ENCODE peak calls at places on chromosomes 5 and 9, in six cellular contexts. One of them, this sample, is unnamed.

GRCh38 chr5:167014657-167015056 is 1276.8 kb upstream of the WWC1 start:
- DNase-seq in NCI-H2081: no peak
- DNase-seq in CD8-positive, alpha-beta T cell: no peak
- DNase-seq in HTR-8/SVneo: no peak
- DNase-seq in memory B cell: no peak
- DNase-seq in anterior cingulate cortex: no peak
- DNase-seq in this sample: no peak

GRCh38 chr5:44646016-44646415 is 162.7 kb upstream of the MRPS30 start:
- DNase-seq in NCI-H2081: no peak
- DNase-seq in CD8-positive, alpha-beta T cell: no peak
- DNase-seq in HTR-8/SVneo: no peak
- DNase-seq in memory B cell: no peak
- DNase-seq in anterior cingulate cortex: no peak
- DNase-seq in this sample: no peak

GRCh38 chr9:19493174-19493811 is 84.5 kb downstream of the ACER2 start:
- DNase-seq in NCI-H2081: peak
- DNase-seq in CD8-positive, alpha-beta T cell: peak
- DNase-seq in HTR-8/SVneo: peak
- DNase-seq in memory B cell: peak
- DNase-seq in anterior cingulate cortex: peak
- DNase-seq in this sample: peak

GRCh38 chr9:112034216-112034611 is 137.6 kb downstream of the UGCG start:
- DNase-seq in NCI-H2081: no peak
- DNase-seq in CD8-positive, alpha-beta T cell: no peak
- DNase-seq in HTR-8/SVneo: no peak
- DNase-seq in memory B cell: no peak
- DNase-seq in anterior cingulate cortex: no peak
- DNase-seq in this sample: no peak

GRCh38 chr9:105713260-105713938 is 19.1 kb downstream of the TMEM38B start:
- DNase-seq in NCI-H2081: no peak
- DNase-seq in CD8-positive, alpha-beta T cell: no peak
- DNase-seq in HTR-8/SVneo: no peak
- DNase-seq in memory B cell: no peak
- DNase-seq in anterior cingulate cortex: no peak
- DNase-seq in this sample: no peak

GRCh38 chr9:108586451-108586850 is 269.3 kb downstream of the ACTL7B start:
- DNase-seq in NCI-H2081: no peak
- DNase-seq in CD8-positive, alpha-beta T cell: no peak
- DNase-seq in HTR-8/SVneo: no peak
- DNase-seq in memory B cell: no peak
- DNase-seq in anterior cingulate cortex: no peak
- DNase-seq in this sample: no peak

GRCh38 chr5:10235350-10235749 is 14.3 kb downstream of the ATPSCKMT start:
- DNase-seq in NCI-H2081: no peak
- DNase-seq in CD8-positive, alpha-beta T cell: no peak
- DNase-seq in HTR-8/SVneo: no peak
- DNase-seq in memory B cell: no peak
- DNase-seq in anterior cingulate cortex: no peak
- DNase-seq in this sample: no peak

GRCh38 chr9:79185866-79186265 is 385.9 kb upstream of the TLE4 start:
- DNase-seq in NCI-H2081: no peak
- DNase-seq in CD8-positive, alpha-beta T cell: no peak
- DNase-seq in HTR-8/SVneo: no peak
- DNase-seq in memory B cell: no peak
- DNase-seq in anterior cingulate cortex: no peak
- DNase-seq in this sample: no peak

GRCh38 chr5:54821445-54822330 is 163.7 kb downstream of the ESM1 start:
- DNase-seq in NCI-H2081: no peak
- DNase-seq in CD8-positive, alpha-beta T cell: no peak
- DNase-seq in HTR-8/SVneo: no peak
- DNase-seq in memory B cell: no peak
- DNase-seq in anterior cingulate cortex: no peak
- DNase-seq in this sample: no peak

GRCh38 chr5:143426437-143426991 is 23.0 kb upstream of the NR3C1 start:
- DNase-seq in NCI-H2081: no peak
- DNase-seq in CD8-positive, alpha-beta T cell: no peak
- DNase-seq in HTR-8/SVneo: no peak
- DNase-seq in memory B cell: no peak
- DNase-seq in anterior cingulate cortex: no peak
- DNase-seq in this sample: no peak

GRCh38 chr5:120055858-120056257 is 408.2 kb upstream of the PRR16 start:
- DNase-seq in NCI-H2081: no peak
- DNase-seq in CD8-positive, alpha-beta T cell: no peak
- DNase-seq in HTR-8/SVneo: peak
- DNase-seq in memory B cell: no peak
- DNase-seq in anterior cingulate cortex: no peak
- DNase-seq in this sample: no peak

GRCh38 chr5:161373345-161373707 is 173.2 kb downstream of the GABRB2 start:
- DNase-seq in NCI-H2081: no peak
- DNase-seq in CD8-positive, alpha-beta T cell: no peak
- DNase-seq in HTR-8/SVneo: no peak
- DNase-seq in memory B cell: no peak
- DNase-seq in anterior cingulate cortex: no peak
- DNase-seq in this sample: no peak

GRCh38 chr9:136587944-136588662 is 42.3 kb upstream of the NOTCH1 start:
- DNase-seq in NCI-H2081: no peak
- DNase-seq in CD8-positive, alpha-beta T cell: no peak
- DNase-seq in HTR-8/SVneo: no peak
- DNase-seq in memory B cell: no peak
- DNase-seq in anterior cingulate cortex: no peak
- DNase-seq in this sample: no peak

GRCh38 chr9:100322954-100323536 is 29.7 kb downstream of the TEX10 start:
- DNase-seq in NCI-H2081: peak
- DNase-seq in CD8-positive, alpha-beta T cell: peak
- DNase-seq in HTR-8/SVneo: peak
- DNase-seq in memory B cell: peak
- DNase-seq in anterior cingulate cortex: peak
- DNase-seq in this sample: peak

GRCh38 chr5:178230879-178231735 is 1.5 kb downstream of the PHYKPL start:
- DNase-seq in NCI-H2081: no peak
- DNase-seq in CD8-positive, alpha-beta T cell: no peak
- DNase-seq in HTR-8/SVneo: no peak
- DNase-seq in memory B cell: no peak
- DNase-seq in anterior cingulate cortex: no peak
- DNase-seq in this sample: peak

GRCh38 chr9:69136781-69137180 is 37.3 kb upstream of the TJP2 start:
- DNase-seq in NCI-H2081: no peak
- DNase-seq in CD8-positive, alpha-beta T cell: no peak
- DNase-seq in HTR-8/SVneo: no peak
- DNase-seq in memory B cell: no peak
- DNase-seq in anterior cingulate cortex: no peak
- DNase-seq in this sample: no peak

GRCh38 chr5:167356374-167356773 is 935.1 kb upstream of the WWC1 start:
- DNase-seq in NCI-H2081: no peak
- DNase-seq in CD8-positive, alpha-beta T cell: no peak
- DNase-seq in HTR-8/SVneo: no peak
- DNase-seq in memory B cell: no peak
- DNase-seq in anterior cingulate cortex: no peak
- DNase-seq in this sample: no peak

GRCh38 chr5:84564311-84564710 is 179.6 kb upstream of the EDIL3 start:
- DNase-seq in NCI-H2081: no peak
- DNase-seq in CD8-positive, alpha-beta T cell: no peak
- DNase-seq in HTR-8/SVneo: no peak
- DNase-seq in memory B cell: no peak
- DNase-seq in anterior cingulate cortex: no peak
- DNase-seq in this sample: peak

GRCh38 chr5:87113848-87114247 is 153.8 kb upstream of the RASA1 start:
- DNase-seq in NCI-H2081: no peak
- DNase-seq in CD8-positive, alpha-beta T cell: no peak
- DNase-seq in HTR-8/SVneo: peak
- DNase-seq in memory B cell: no peak
- DNase-seq in anterior cingulate cortex: no peak
- DNase-seq in this sample: no peak